ENCODE peak calls at places on chromosomes 4 and X, in six cellular contexts. R is CD4-positive, alpha-beta T cell; S is tibial nerve; Y is hepatocyte; M is endodermal cell; T is neural progenitor cell. D is an unnamed sample.

GRCh38 chrX:71936632-71937031 is 26.0 kb downstream of the NHSL2 start:
- DNase-seq in Y (no peak), T (no peak), S (no peak), M (no peak), R (no peak), D (no peak)

GRCh38 chr4:94373752-94374151 is 31.1 kb upstream of the HPGDS start:
- DNase-seq in M (no peak), Y (no peak), R (no peak), S (no peak), T (no peak), D (no peak)

GRCh38 chr4:76028242-76028859 is 5.1 kb upstream of the CXCL10 start:
- DNase-seq in M (no peak), R (no peak), Y (no peak), T (no peak), S (no peak), D (no peak)

GRCh38 chr4:156312261-156312847 is 358.7 kb upstream of the CTSO start:
- DNase-seq in Y (no peak), S (no peak), R (no peak), T (no peak), M (no peak), D (no peak)

GRCh38 chr4:163350672-163351071 is 7.0 kb downstream of the NPY5R start:
- DNase-seq in S (no peak), R (no peak), Y (peak; percentile 26), M (no peak), T (no peak), D (no peak)

GRCh38 chr4:182189107-182189878 is 53.9 kb upstream of the TENM3 start:
- DNase-seq in Y (peak; percentile 51), S (no peak), M (no peak), T (no peak), R (no peak), D (no peak)

GRCh38 chrX:66504481-66504880 is 134.4 kb downstream of the EDA2R start:
- DNase-seq in S (no peak), M (no peak), T (no peak), Y (no peak), R (no peak), D (no peak)

GRCh38 chr4:188722911-188723310 is 583.7 kb downstream of the TRIML1 start:
- DNase-seq in Y (no peak), T (no peak), M (no peak), R (no peak), S (no peak), D (no peak)

GRCh38 chrX:131821945-131822622 is 201.0 kb upstream of the STK26 start:
- DNase-seq in M (no peak), S (no peak), Y (no peak), T (no peak), R (no peak), D (no peak)

GRCh38 chr4:86338989-86339388 is 20.9 kb downstream of the MAPK10 start:
- DNase-seq in T (no peak), R (no peak), S (no peak), M (no peak), Y (peak; percentile 41), D (no peak)

GRCh38 chrX:96027363-96027894 is 657.2 kb upstream of the DIAPH2 start:
- DNase-seq in T (no peak), R (no peak), M (no peak), S (no peak), Y (no peak), D (no peak)

GRCh38 chr4:128287159-128287870 is at the start of gene PGRMC2:
- DNase-seq in T (no peak), R (peak; percentile 6), Y (peak; percentile 46), M (peak; percentile 85), S (no peak), D (no peak)

GRCh38 chr4:149993030-149993429 is 85.2 kb upstream of the DCLK2 start:
- DNase-seq in M (no peak), S (no peak), T (no peak), R (no peak), Y (no peak), D (no peak)

GRCh38 chrX:18617351-18617750 is 54.6 kb downstream of the RS1 start:
- DNase-seq in T (peak; percentile 6), M (no peak), S (no peak), Y (peak; percentile 65), R (no peak), D (no peak)

GRCh38 chr4:16684083-16684482 is 214.4 kb downstream of the LDB2 start:
- DNase-seq in T (no peak), Y (peak; percentile 36), M (no peak), S (no peak), R (no peak), D (no peak)

GRCh38 chr4:140071806-140072205 is 82.2 kb downstream of the MAML3 start:
- DNase-seq in R (peak; percentile 33), S (peak; percentile 42), Y (no peak), T (no peak), M (no peak), D (no peak)

GRCh38 chr4:54971474-54971950 is 153.9 kb downstream of the KDR start:
- DNase-seq in R (no peak), S (no peak), T (peak; percentile 60), M (peak; percentile 65), Y (peak; percentile 59), D (peak; percentile 17)

GRCh38 chr4:183201331-183201730 is 102.3 kb downstream of the WWC2 start:
- DNase-seq in M (no peak), S (no peak), T (no peak), Y (no peak), R (no peak), D (no peak)

GRCh38 chr4:101224358-101225218 is 122.7 kb downstream of the PPP3CA start:
- DNase-seq in S (no peak), T (no peak), R (no peak), M (no peak), Y (no peak), D (no peak)

GRCh38 chr4:69860007-69860406 is at the start of gene SULT1E1:
- DNase-seq in R (no peak), M (no peak), S (no peak), T (no peak), Y (no peak), D (no peak)

GRCh38 chrX:12497832-12498591 is 293.2 kb upstream of the PRPS2 start:
- DNase-seq in T (peak; percentile 47), S (no peak), M (peak; percentile 79), R (no peak), Y (peak; percentile 19), D (no peak)

DNA sequence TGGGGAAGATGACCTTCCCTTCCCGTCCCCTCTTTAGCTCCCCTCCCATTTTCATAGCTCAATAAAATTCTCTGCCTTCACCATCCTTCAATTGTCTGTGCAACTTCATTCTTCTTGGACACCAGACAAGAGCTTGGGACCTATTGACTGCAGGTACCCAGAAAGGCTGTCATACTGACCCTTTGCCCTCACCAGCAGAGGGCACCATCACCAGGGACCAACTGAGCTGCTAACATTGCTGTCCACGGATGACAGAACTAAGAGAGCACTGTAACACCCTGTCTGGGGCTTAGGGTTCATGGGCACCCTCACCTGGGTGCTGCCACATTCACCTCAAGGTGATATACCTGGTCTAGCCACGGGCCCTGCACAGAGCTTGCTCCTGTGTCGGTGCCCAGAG is 141.3 kb upstream of the VCX3B start:
- DNase-seq in Y (no peak), S (no peak), R (no peak), M (peak; percentile 51), T (no peak), D (no peak)
- TF ChIP-seq CTCF in Y (no peak), S (no peak), R (no peak), M (peak; percentile 66), T (no peak), D (no peak)

DNA sequence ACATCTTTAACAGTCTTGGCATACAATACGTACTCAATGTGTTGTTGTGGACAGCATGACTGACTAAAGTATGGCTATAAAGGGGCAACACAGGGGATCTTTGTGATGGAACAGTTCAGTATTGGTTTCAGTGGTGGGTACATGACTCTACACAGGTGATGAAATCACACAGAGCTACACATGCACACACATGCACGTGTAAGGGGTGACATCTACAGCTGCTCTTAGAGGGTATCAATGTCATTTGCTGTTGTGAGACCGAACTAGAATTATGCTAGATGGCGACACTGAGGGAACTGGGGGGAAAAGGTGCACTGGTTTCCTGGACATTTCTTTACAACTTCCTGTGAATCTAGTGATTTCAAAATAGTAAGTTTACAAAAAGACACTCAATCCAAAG is 22.1 kb downstream of the GAB3 start:
- DNase-seq in S (no peak), R (no peak), Y (no peak), T (no peak), M (no peak), D (no peak)
- TF ChIP-seq CTCF in S (no peak), R (no peak), Y (no peak), T (no peak), M (no peak), D (no peak)

GRCh38 chr4:89175611-89176010 is 64.3 kb downstream of the TIGD2 start:
- DNase-seq in M (no peak), R (no peak), T (no peak), Y (no peak), S (no peak), D (no peak)

GRCh38 chr4:89173336-89174090 is 62.2 kb downstream of the TIGD2 start:
- DNase-seq in R (no peak), T (no peak), M (no peak), S (no peak), Y (no peak), D (no peak)

GRCh38 chr4:89174784-89175183 is 63.5 kb downstream of the TIGD2 start:
- DNase-seq in Y (no peak), T (no peak), M (no peak), R (no peak), S (no peak), D (no peak)

GRCh38 chr4:89171176-89171575 is 59.8 kb downstream of the TIGD2 start:
- DNase-seq in T (no peak), S (no peak), R (no peak), Y (no peak), M (no peak), D (no peak)

DNA sequence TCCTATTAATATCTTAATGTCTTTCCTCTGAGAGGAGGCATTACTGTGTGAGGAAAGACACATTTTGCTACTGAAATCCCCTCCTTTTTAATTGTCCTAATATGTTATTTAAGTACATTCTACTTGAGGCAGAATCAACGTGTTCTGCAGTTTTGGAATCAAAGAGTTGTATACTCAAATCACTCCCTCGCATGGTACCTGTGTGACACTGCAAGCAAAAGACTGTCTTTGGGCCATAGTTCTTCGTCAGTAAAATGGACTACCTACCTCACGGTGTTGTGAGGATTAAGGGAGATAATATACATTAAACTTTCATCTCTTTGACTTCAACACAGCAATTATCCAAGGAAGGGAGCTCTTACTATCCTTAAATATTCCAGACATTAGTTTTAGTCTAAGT is 61.5 kb downstream of the TIGD2 start:
- DNase-seq in R (no peak), M (no peak), T (peak; percentile 5), Y (no peak), S (no peak), D (no peak)
- TF ChIP-seq CTCF in R (no peak), M (peak; percentile 62), T (no peak), Y (no peak), S (no peak), D (no peak)

GRCh38 chrX:110418857-110419249 is 60.2 kb downstream of the RTL9 start:
- DNase-seq in R (no peak), Y (peak; percentile 58), S (no peak), M (no peak), T (no peak), D (no peak)

GRCh38 chrX:110417128-110417527 is 58.5 kb downstream of the RTL9 start:
- DNase-seq in S (no peak), R (no peak), T (no peak), Y (no peak), M (no peak), D (no peak)

GRCh38 chrX:110418220-110418856 is 59.7 kb downstream of the RTL9 start:
- DNase-seq in R (no peak), T (peak; percentile 59), M (peak; percentile 76), S (no peak), Y (peak; percentile 69), D (no peak)

GRCh38 chrX:110421499-110422455 is 63.1 kb downstream of the RTL9 start:
- DNase-seq in R (no peak), S (no peak), M (no peak), T (no peak), Y (no peak), D (no peak)

GRCh38 chrX:110420771-110421498 is 62.3 kb downstream of the RTL9 start:
- DNase-seq in R (no peak), M (no peak), T (no peak), Y (no peak), S (no peak), D (no peak)
- TF ChIP-seq CTCF in R (no peak), M (peak; percentile 72), T (peak; percentile 36), Y (no peak), S (no peak), D (peak; percentile 1)